ENCODE peak calls at places on chromosomes 16 and 17, in five cellular contexts. One of them, this sample, is unnamed.

GRCh38 chr16:82995927-82996441 is 369.2 kb downstream of the CDH13 start:
- DNase-seq in omental fat pad: no peak
- DNase-seq in GM12865: no peak
- DNase-seq in fibroblast of lung: peak; percentile 92
- DNase-seq in fibroblast of villous mesenchyme: peak; percentile 95
- DNase-seq in this sample: peak; percentile 62

GRCh38 chr16:19885456-19886060 is 910 bp upstream of the GPRC5B start:
- DNase-seq in GM12865: no peak
- DNase-seq in fibroblast of villous mesenchyme: peak; percentile 21
- DNase-seq in fibroblast of lung: no peak
- DNase-seq in omental fat pad: no peak
- DNase-seq in this sample: no peak

GRCh38 chr16:52257534-52257933 is 289.4 kb downstream of the TOX3 start:
- DNase-seq in omental fat pad: no peak
- DNase-seq in fibroblast of lung: no peak
- DNase-seq in GM12865: no peak
- DNase-seq in fibroblast of villous mesenchyme: no peak
- DNase-seq in this sample: no peak

GRCh38 chr17:52696362-52696761 is 537.8 kb upstream of the CA10 start:
- DNase-seq in omental fat pad: no peak
- DNase-seq in fibroblast of lung: no peak
- DNase-seq in fibroblast of villous mesenchyme: no peak
- DNase-seq in GM12865: no peak
- DNase-seq in this sample: no peak

GRCh38 chr17:11948791-11949190 is 48.5 kb downstream of the ZNF18 start:
- DNase-seq in fibroblast of villous mesenchyme: peak; percentile 44
- DNase-seq in omental fat pad: no peak
- DNase-seq in GM12865: no peak
- DNase-seq in fibroblast of lung: peak; percentile 87
- DNase-seq in this sample: peak; percentile 67

GRCh38 chr16:24984903-24985675 is 30.1 kb downstream of the ARHGAP17 start:
- DNase-seq in fibroblast of villous mesenchyme: no peak
- DNase-seq in GM12865: no peak
- DNase-seq in omental fat pad: no peak
- DNase-seq in fibroblast of lung: no peak
- DNase-seq in this sample: no peak

GRCh38 chr16:50908468-50908867 is 166.6 kb downstream of the CYLD start:
- DNase-seq in fibroblast of villous mesenchyme: no peak
- DNase-seq in fibroblast of lung: no peak
- DNase-seq in omental fat pad: no peak
- DNase-seq in GM12865: no peak
- DNase-seq in this sample: no peak

GRCh38 chr17:78670850-78671291 is 93.7 kb upstream of the DNAH17 start:
- DNase-seq in fibroblast of villous mesenchyme: no peak
- DNase-seq in omental fat pad: no peak
- DNase-seq in fibroblast of lung: no peak
- DNase-seq in GM12865: no peak
- DNase-seq in this sample: no peak

GRCh38 chr16:87933140-87933495 is 3.2 kb downstream of the CA5A start:
- DNase-seq in fibroblast of villous mesenchyme: no peak
- DNase-seq in fibroblast of lung: no peak
- DNase-seq in omental fat pad: no peak
- DNase-seq in GM12865: no peak
- DNase-seq in this sample: no peak

GRCh38 chr17:46212634-46213435 is 19.6 kb upstream of the KANSL1 start:
- DNase-seq in fibroblast of lung: peak; percentile 89
- DNase-seq in omental fat pad: no peak
- DNase-seq in fibroblast of villous mesenchyme: peak; percentile 90
- DNase-seq in GM12865: peak; percentile 83
- DNase-seq in this sample: peak; percentile 65

GRCh38 chr17:19456016-19456927 is 45.2 kb downstream of the RNF112 start:
- DNase-seq in fibroblast of villous mesenchyme: no peak
- DNase-seq in GM12865: no peak
- DNase-seq in fibroblast of lung: no peak
- DNase-seq in omental fat pad: no peak
- DNase-seq in this sample: no peak

GRCh38 chr17:46832945-46833839 is 14.7 kb upstream of the WNT3 start:
- DNase-seq in fibroblast of lung: peak; percentile 32
- DNase-seq in omental fat pad: no peak
- DNase-seq in GM12865: no peak
- DNase-seq in fibroblast of villous mesenchyme: no peak
- DNase-seq in this sample: peak; percentile 82

GRCh38 chr16:88672776-88673175 is 9.9 kb upstream of the MVD start:
- DNase-seq in fibroblast of lung: no peak
- DNase-seq in fibroblast of villous mesenchyme: no peak
- DNase-seq in omental fat pad: no peak
- DNase-seq in GM12865: no peak
- DNase-seq in this sample: no peak

GRCh38 chr16:10600792-10601443 is 20.5 kb upstream of the EMP2 start:
- DNase-seq in omental fat pad: no peak
- DNase-seq in fibroblast of villous mesenchyme: no peak
- DNase-seq in fibroblast of lung: no peak
- DNase-seq in GM12865: peak; percentile 66
- DNase-seq in this sample: no peak

GRCh38 chr17:19716108-19717030 is at the start of gene SLC47A2:
- DNase-seq in GM12865: no peak
- DNase-seq in omental fat pad: no peak
- DNase-seq in fibroblast of villous mesenchyme: no peak
- DNase-seq in fibroblast of lung: no peak
- DNase-seq in this sample: no peak

GRCh38 chr17:51860934-51861561 is 297.5 kb downstream of the CA10 start:
- DNase-seq in fibroblast of lung: no peak
- DNase-seq in omental fat pad: no peak
- DNase-seq in fibroblast of villous mesenchyme: no peak
- DNase-seq in GM12865: peak; percentile 45
- DNase-seq in this sample: no peak

GRCh38 chr17:59769891-59770290 is 62.4 kb downstream of the VMP1 start:
- DNase-seq in omental fat pad: no peak
- DNase-seq in GM12865: no peak
- DNase-seq in fibroblast of villous mesenchyme: no peak
- DNase-seq in fibroblast of lung: no peak
- DNase-seq in this sample: no peak

GRCh38 chr17:40779181-40779909 is 3.0 kb downstream of the KRT27 start:
- DNase-seq in omental fat pad: no peak
- DNase-seq in GM12865: no peak
- DNase-seq in fibroblast of lung: no peak
- DNase-seq in fibroblast of villous mesenchyme: no peak
- DNase-seq in this sample: no peak

GRCh38 chr17:81927653-81928496 is at the start of gene MAFG:
- DNase-seq in fibroblast of villous mesenchyme: peak; percentile 96
- DNase-seq in GM12865: peak; percentile 96
- DNase-seq in omental fat pad: peak; percentile 87
- DNase-seq in fibroblast of lung: peak; percentile 93
- DNase-seq in this sample: peak; percentile 84
- TF ChIP-seq CTCF in fibroblast of villous mesenchyme: peak; percentile 40
- TF ChIP-seq CTCF in GM12865: peak; percentile 30
- TF ChIP-seq CTCF in omental fat pad: no peak
- TF ChIP-seq CTCF in fibroblast of lung: no peak
- TF ChIP-seq CTCF in this sample: peak; percentile 72

GRCh38 chr16:67930191-67930590 is 1.5 kb downstream of the CTRL start:
- DNase-seq in fibroblast of villous mesenchyme: no peak
- DNase-seq in GM12865: no peak
- DNase-seq in fibroblast of lung: no peak
- DNase-seq in omental fat pad: no peak
- DNase-seq in this sample: no peak

GRCh38 chr16:67932462-67932840 is 789 bp upstream of the CTRL start:
- DNase-seq in fibroblast of villous mesenchyme: no peak
- DNase-seq in fibroblast of lung: no peak
- DNase-seq in GM12865: no peak
- DNase-seq in omental fat pad: no peak
- DNase-seq in this sample: no peak

GRCh38 chr16:67933805-67934204 is 2.1 kb upstream of the CTRL start:
- DNase-seq in omental fat pad: no peak
- DNase-seq in GM12865: no peak
- DNase-seq in fibroblast of villous mesenchyme: no peak
- DNase-seq in fibroblast of lung: no peak
- DNase-seq in this sample: no peak

GRCh38 chr16:67930678-67931211 is 917 bp downstream of the CTRL start:
- DNase-seq in omental fat pad: no peak
- DNase-seq in fibroblast of villous mesenchyme: no peak
- DNase-seq in fibroblast of lung: no peak
- DNase-seq in GM12865: no peak
- DNase-seq in this sample: no peak

DNA sequence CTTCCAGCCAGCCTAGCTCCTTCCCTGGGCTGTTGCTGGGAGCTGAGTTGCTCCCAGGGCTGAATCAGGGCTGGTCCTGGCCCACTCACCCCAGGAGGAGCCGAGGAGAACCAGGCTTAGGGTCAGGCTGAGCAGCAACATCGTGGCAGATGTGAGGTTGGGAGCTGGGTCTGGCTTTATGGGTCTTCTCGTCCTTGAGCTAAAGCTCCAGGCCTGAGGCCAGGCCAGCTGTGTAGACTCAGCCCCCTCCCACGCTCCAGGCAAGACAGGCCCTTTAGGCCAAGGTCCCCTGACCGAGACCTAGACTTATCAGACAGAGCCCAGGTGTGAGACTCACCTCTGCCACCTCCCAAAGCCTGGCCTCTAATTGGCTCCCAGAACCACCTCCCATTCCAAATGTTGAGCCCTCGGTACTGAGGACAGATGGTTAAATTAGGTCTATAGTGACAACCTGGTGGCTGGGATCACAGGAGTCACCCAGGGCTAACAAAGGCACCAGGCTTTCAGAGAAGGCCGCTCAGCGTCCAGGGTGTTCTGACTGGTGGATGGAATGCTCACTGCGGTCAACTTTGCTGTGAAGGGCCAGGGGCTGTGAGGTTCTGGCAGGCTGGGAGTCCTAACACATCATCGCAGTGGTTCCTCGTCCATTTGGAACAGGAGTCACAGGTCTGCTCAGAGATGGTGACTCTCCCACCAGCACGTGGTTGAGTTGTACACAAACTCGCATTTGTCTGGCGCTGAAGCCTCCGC is at the start of gene CTRL:
- DNase-seq in GM12865: no peak
- DNase-seq in fibroblast of lung: no peak
- DNase-seq in fibroblast of villous mesenchyme: no peak
- DNase-seq in omental fat pad: no peak
- DNase-seq in this sample: no peak
- TF ChIP-seq CTCF in GM12865: no peak
- TF ChIP-seq CTCF in fibroblast of lung: peak; percentile 32
- TF ChIP-seq CTCF in fibroblast of villous mesenchyme: peak; percentile 28
- TF ChIP-seq CTCF in omental fat pad: no peak
- TF ChIP-seq CTCF in this sample: peak; percentile 62

DNA sequence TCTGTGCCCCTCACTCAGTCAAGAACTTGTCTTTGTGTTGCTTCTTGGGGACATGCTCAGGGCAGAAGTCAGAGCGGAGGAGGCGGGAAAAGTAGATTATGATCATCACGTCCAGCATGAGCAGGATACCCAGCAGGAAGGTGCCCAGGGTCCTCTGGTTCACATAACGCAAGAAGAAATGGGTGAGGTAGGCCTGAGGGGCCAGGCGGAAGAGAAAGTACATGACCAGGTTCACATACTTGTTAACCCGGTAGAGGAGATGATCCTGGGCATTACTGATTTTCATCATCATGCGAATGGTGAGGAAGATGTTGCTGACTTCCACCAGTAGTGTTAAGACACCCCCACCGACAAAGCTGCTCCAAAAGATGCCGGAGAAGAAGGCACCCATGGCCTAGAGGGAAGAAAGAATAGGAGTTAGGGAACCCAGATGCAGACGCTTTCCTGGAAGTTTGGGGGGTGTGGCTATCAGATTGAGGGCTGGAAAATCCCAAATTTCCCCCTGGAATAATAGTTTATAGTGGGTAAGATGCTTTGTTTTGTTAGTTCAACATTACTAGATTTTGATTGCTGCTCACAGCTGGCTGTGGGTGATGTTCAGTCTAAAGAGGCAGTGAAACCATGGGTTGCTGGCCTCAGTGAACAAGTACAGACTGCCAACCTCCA is 1.4 kb downstream of the TLCD1 start:
- DNase-seq in omental fat pad: no peak
- DNase-seq in fibroblast of lung: no peak
- DNase-seq in GM12865: peak; percentile 62
- DNase-seq in fibroblast of villous mesenchyme: no peak
- DNase-seq in this sample: no peak
- TF ChIP-seq CTCF in omental fat pad: no peak
- TF ChIP-seq CTCF in fibroblast of lung: no peak
- TF ChIP-seq CTCF in GM12865: no peak
- TF ChIP-seq CTCF in fibroblast of villous mesenchyme: no peak
- TF ChIP-seq CTCF in this sample: no peak

DNA sequence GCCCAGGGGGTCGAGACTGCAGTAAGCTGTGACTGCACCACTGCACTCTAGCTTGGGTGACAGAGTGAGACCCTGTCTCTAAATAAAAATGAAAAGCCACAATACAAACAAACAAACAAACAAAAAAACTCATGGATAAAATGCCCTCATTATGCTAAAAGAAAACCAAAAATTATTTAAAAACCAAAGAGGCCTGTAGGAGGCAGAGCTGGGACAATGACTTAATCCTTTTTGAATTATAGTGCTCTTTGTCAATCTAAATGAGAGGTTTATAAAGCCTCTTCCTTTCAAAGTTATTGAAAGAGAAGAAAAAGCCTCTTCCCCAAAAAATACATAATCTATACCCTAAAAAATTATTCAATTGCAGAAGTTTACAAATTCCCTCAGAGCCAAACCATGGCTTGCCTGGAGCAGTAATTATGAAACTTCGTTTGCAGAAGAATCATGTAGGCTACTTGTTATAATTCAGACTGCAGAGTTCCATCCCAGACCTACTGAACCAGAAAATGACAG is 18.5 kb downstream of the CRLF3 start:
- DNase-seq in fibroblast of lung: no peak
- DNase-seq in fibroblast of villous mesenchyme: no peak
- DNase-seq in GM12865: no peak
- DNase-seq in omental fat pad: no peak
- DNase-seq in this sample: no peak
- TF ChIP-seq CTCF in fibroblast of lung: peak; percentile 10
- TF ChIP-seq CTCF in fibroblast of villous mesenchyme: peak; percentile 16
- TF ChIP-seq CTCF in GM12865: peak; percentile 8
- TF ChIP-seq CTCF in omental fat pad: no peak
- TF ChIP-seq CTCF in this sample: peak; percentile 63

GRCh38 chr16:886084-886543 is 84.7 kb downstream of the LMF1 start:
- DNase-seq in omental fat pad: no peak
- DNase-seq in GM12865: no peak
- DNase-seq in fibroblast of lung: peak; percentile 5
- DNase-seq in fibroblast of villous mesenchyme: no peak
- DNase-seq in this sample: no peak
- TF ChIP-seq CTCF in omental fat pad: no peak
- TF ChIP-seq CTCF in GM12865: no peak
- TF ChIP-seq CTCF in fibroblast of lung: no peak
- TF ChIP-seq CTCF in fibroblast of villous mesenchyme: no peak
- TF ChIP-seq CTCF in this sample: no peak

DNA sequence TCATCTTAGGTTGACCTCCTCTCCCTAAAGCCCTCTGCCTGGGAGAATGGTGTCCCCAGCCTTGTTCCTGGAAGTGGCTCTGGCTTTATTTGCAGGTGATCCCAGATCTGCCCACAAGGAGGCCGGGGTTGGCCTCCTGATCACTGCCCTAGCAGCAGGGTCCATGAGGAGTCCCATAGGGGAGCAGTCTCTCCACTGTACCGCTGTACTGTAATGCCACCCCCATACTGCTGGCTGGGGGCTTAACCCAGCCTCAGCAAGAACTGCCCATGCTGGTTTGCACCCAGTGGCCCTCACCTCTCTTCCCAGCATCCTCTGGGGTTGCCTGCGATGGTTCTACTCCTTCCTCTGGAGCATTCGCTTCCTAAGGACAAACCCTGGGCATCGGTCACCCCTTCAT is 39.1 kb downstream of the PSME3IP1 start:
- DNase-seq in omental fat pad: peak; percentile 10
- DNase-seq in fibroblast of villous mesenchyme: no peak
- DNase-seq in GM12865: no peak
- DNase-seq in fibroblast of lung: no peak
- DNase-seq in this sample: no peak
- TF ChIP-seq CTCF in omental fat pad: no peak
- TF ChIP-seq CTCF in fibroblast of villous mesenchyme: peak; percentile 29
- TF ChIP-seq CTCF in GM12865: peak; percentile 3
- TF ChIP-seq CTCF in fibroblast of lung: peak; percentile 29
- TF ChIP-seq CTCF in this sample: peak; percentile 62